ENCODE peak calls at places on chromosomes 16 and 17, in seven cellular contexts. One of them, this sample, is unnamed.

GRCh38 chr16:22081050-22081449 is 11.3 kb upstream of the VWA3A start:
- DNase-seq in heart right ventricle: no peak
- DNase-seq in psoas muscle: no peak
- DNase-seq in lower lobe of right lung: no peak
- DNase-seq in AG04450: no peak
- DNase-seq in ovary: no peak
- DNase-seq in ascending aorta: no peak
- DNase-seq in this sample: no peak

GRCh38 chr17:61399131-61400057 is at the start of gene TBX2:
- DNase-seq in lower lobe of right lung: peak; percentile 71
- DNase-seq in psoas muscle: peak; percentile 64
- DNase-seq in ascending aorta: peak; percentile 93
- DNase-seq in ovary: peak; percentile 76
- DNase-seq in AG04450: peak; percentile 93
- DNase-seq in heart right ventricle: peak; percentile 89
- DNase-seq in this sample: peak; percentile 39

GRCh38 chr17:79799538-79800324 is 2.9 kb upstream of the CBX8 start:
- DNase-seq in AG04450: no peak
- DNase-seq in ovary: no peak
- DNase-seq in lower lobe of right lung: no peak
- DNase-seq in ascending aorta: no peak
- DNase-seq in heart right ventricle: no peak
- DNase-seq in psoas muscle: no peak
- DNase-seq in this sample: no peak

GRCh38 chr16:86424413-86424812 is 85.9 kb upstream of the FOXF1 start:
- DNase-seq in ovary: no peak
- DNase-seq in lower lobe of right lung: no peak
- DNase-seq in AG04450: no peak
- DNase-seq in ascending aorta: no peak
- DNase-seq in heart right ventricle: no peak
- DNase-seq in psoas muscle: no peak
- DNase-seq in this sample: no peak

GRCh38 chr17:82808006-82808405 is 31.8 kb downstream of the ZNF750 start:
- DNase-seq in lower lobe of right lung: no peak
- DNase-seq in psoas muscle: no peak
- DNase-seq in ascending aorta: no peak
- DNase-seq in heart right ventricle: no peak
- DNase-seq in AG04450: no peak
- DNase-seq in ovary: no peak
- DNase-seq in this sample: no peak

GRCh38 chr17:79024901-79025737 is 1.1 kb downstream of the C1QTNF1 start:
- DNase-seq in heart right ventricle: peak; percentile 77
- DNase-seq in psoas muscle: peak; percentile 60
- DNase-seq in AG04450: no peak
- DNase-seq in ascending aorta: peak; percentile 75
- DNase-seq in lower lobe of right lung: no peak
- DNase-seq in ovary: peak; percentile 46
- DNase-seq in this sample: no peak

GRCh38 chr16:87183647-87184046 is 133.5 kb downstream of the C16orf95 start:
- DNase-seq in heart right ventricle: no peak
- DNase-seq in AG04450: no peak
- DNase-seq in psoas muscle: no peak
- DNase-seq in ascending aorta: no peak
- DNase-seq in ovary: no peak
- DNase-seq in lower lobe of right lung: no peak
- DNase-seq in this sample: no peak

GRCh38 chr17:7015587-7016020 is 3.2 kb downstream of the RNASEK start:
- DNase-seq in AG04450: no peak
- DNase-seq in heart right ventricle: no peak
- DNase-seq in ovary: peak; percentile 37
- DNase-seq in psoas muscle: no peak
- DNase-seq in lower lobe of right lung: no peak
- DNase-seq in ascending aorta: peak; percentile 65
- DNase-seq in this sample: no peak

GRCh38 chr16:29315916-29316517 is 90.5 kb downstream of the NPIPB11 start:
- DNase-seq in heart right ventricle: no peak
- DNase-seq in ascending aorta: no peak
- DNase-seq in AG04450: no peak
- DNase-seq in psoas muscle: no peak
- DNase-seq in ovary: no peak
- DNase-seq in lower lobe of right lung: no peak
- DNase-seq in this sample: no peak

GRCh38 chr17:76791053-76791980 is 53.4 kb downstream of the MFSD11 start:
- DNase-seq in ascending aorta: no peak
- DNase-seq in AG04450: no peak
- DNase-seq in ovary: peak; percentile 16
- DNase-seq in psoas muscle: peak; percentile 23
- DNase-seq in heart right ventricle: no peak
- DNase-seq in lower lobe of right lung: no peak
- DNase-seq in this sample: peak; percentile 30

GRCh38 chr17:41492771-41493170 is 3.1 kb upstream of the KRT36 start:
- DNase-seq in heart right ventricle: peak; percentile 27
- DNase-seq in lower lobe of right lung: no peak
- DNase-seq in AG04450: no peak
- DNase-seq in ovary: peak; percentile 45
- DNase-seq in ascending aorta: no peak
- DNase-seq in psoas muscle: no peak
- DNase-seq in this sample: no peak

GRCh38 chr16:80120899-80121521 is 419.8 kb upstream of the DYNLRB2 start:
- DNase-seq in ascending aorta: no peak
- DNase-seq in heart right ventricle: no peak
- DNase-seq in lower lobe of right lung: no peak
- DNase-seq in ovary: no peak
- DNase-seq in AG04450: no peak
- DNase-seq in psoas muscle: no peak
- DNase-seq in this sample: no peak

GRCh38 chr17:60139438-60140285 is 10.1 kb upstream of the CA4 start:
- DNase-seq in psoas muscle: peak; percentile 79
- DNase-seq in ovary: peak; percentile 58
- DNase-seq in AG04450: peak; percentile 30
- DNase-seq in lower lobe of right lung: peak; percentile 84
- DNase-seq in ascending aorta: peak; percentile 77
- DNase-seq in heart right ventricle: peak; percentile 71
- DNase-seq in this sample: peak; percentile 57

GRCh38 chr16:65123846-65124513 is 2.1 kb upstream of the CDH11 start:
- DNase-seq in lower lobe of right lung: no peak
- DNase-seq in heart right ventricle: no peak
- DNase-seq in ascending aorta: no peak
- DNase-seq in AG04450: no peak
- DNase-seq in ovary: no peak
- DNase-seq in psoas muscle: no peak
- DNase-seq in this sample: no peak

GRCh38 chr17:43720311-43721060 is 38.1 kb downstream of the SOST start:
- DNase-seq in AG04450: no peak
- DNase-seq in ovary: peak; percentile 68
- DNase-seq in ascending aorta: peak; percentile 89
- DNase-seq in heart right ventricle: peak; percentile 85
- DNase-seq in lower lobe of right lung: peak; percentile 87
- DNase-seq in psoas muscle: peak; percentile 83
- DNase-seq in this sample: peak; percentile 64

GRCh38 chr16:25812215-25812614 is 120.5 kb downstream of the HS3ST4 start:
- DNase-seq in AG04450: no peak
- DNase-seq in ascending aorta: no peak
- DNase-seq in heart right ventricle: no peak
- DNase-seq in lower lobe of right lung: no peak
- DNase-seq in ovary: no peak
- DNase-seq in psoas muscle: no peak
- DNase-seq in this sample: no peak

GRCh38 chr17:45022655-45023339 is 28.6 kb downstream of the DCAKD start:
- DNase-seq in AG04450: no peak
- DNase-seq in psoas muscle: no peak
- DNase-seq in ovary: no peak
- DNase-seq in ascending aorta: no peak
- DNase-seq in lower lobe of right lung: no peak
- DNase-seq in heart right ventricle: no peak
- DNase-seq in this sample: no peak

GRCh38 chr17:62819511-62820221 is 11.6 kb upstream of the MARCHF10 start:
- DNase-seq in heart right ventricle: peak; percentile 41
- DNase-seq in lower lobe of right lung: peak; percentile 83
- DNase-seq in psoas muscle: peak; percentile 62
- DNase-seq in AG04450: peak; percentile 92
- DNase-seq in ovary: peak; percentile 58
- DNase-seq in ascending aorta: peak; percentile 92
- DNase-seq in this sample: peak; percentile 92

GRCh38 chr17:2295575-2295974 is 8.0 kb downstream of the SMG6 start:
- DNase-seq in lower lobe of right lung: no peak
- DNase-seq in AG04450: no peak
- DNase-seq in ovary: no peak
- DNase-seq in psoas muscle: no peak
- DNase-seq in ascending aorta: no peak
- DNase-seq in heart right ventricle: no peak
- DNase-seq in this sample: peak; percentile 20

GRCh38 chr17:40699880-40700279 is 3.7 kb downstream of the KRT24 start:
- DNase-seq in psoas muscle: no peak
- DNase-seq in ascending aorta: no peak
- DNase-seq in lower lobe of right lung: no peak
- DNase-seq in AG04450: no peak
- DNase-seq in heart right ventricle: no peak
- DNase-seq in ovary: no peak
- DNase-seq in this sample: no peak

GRCh38 chr17:76568771-76569170 is 16.9 kb downstream of the ST6GALNAC2 start:
- DNase-seq in heart right ventricle: no peak
- DNase-seq in ovary: no peak
- DNase-seq in lower lobe of right lung: no peak
- DNase-seq in psoas muscle: no peak
- DNase-seq in ascending aorta: no peak
- DNase-seq in AG04450: no peak
- DNase-seq in this sample: no peak

GRCh38 chr16:53744449-53744848 is 40.5 kb downstream of the FTO start:
- DNase-seq in AG04450: no peak
- DNase-seq in ovary: no peak
- DNase-seq in lower lobe of right lung: no peak
- DNase-seq in psoas muscle: no peak
- DNase-seq in ascending aorta: no peak
- DNase-seq in heart right ventricle: no peak
- DNase-seq in this sample: no peak

GRCh38 chr17:80925668-80926067 is 66.0 kb upstream of the CHMP6 start:
- DNase-seq in lower lobe of right lung: no peak
- DNase-seq in psoas muscle: no peak
- DNase-seq in AG04450: no peak
- DNase-seq in ovary: no peak
- DNase-seq in ascending aorta: no peak
- DNase-seq in heart right ventricle: no peak
- DNase-seq in this sample: no peak

GRCh38 chr17:44972953-44973352 is 4.8 kb upstream of the C1QL1 start:
- DNase-seq in ovary: no peak
- DNase-seq in heart right ventricle: no peak
- DNase-seq in psoas muscle: no peak
- DNase-seq in lower lobe of right lung: no peak
- DNase-seq in AG04450: no peak
- DNase-seq in ascending aorta: no peak
- DNase-seq in this sample: peak; percentile 69

GRCh38 chr17:79623786-79624657 is 13.2 kb upstream of the RBFOX3 start:
- DNase-seq in ascending aorta: peak; percentile 46
- DNase-seq in ovary: peak; percentile 4
- DNase-seq in AG04450: no peak
- DNase-seq in psoas muscle: no peak
- DNase-seq in lower lobe of right lung: peak; percentile 16
- DNase-seq in heart right ventricle: peak; percentile 2
- DNase-seq in this sample: no peak

GRCh38 chr17:57481901-57482300 is 225.6 kb downstream of the MSI2 start:
- DNase-seq in ascending aorta: no peak
- DNase-seq in psoas muscle: no peak
- DNase-seq in AG04450: peak; percentile 96
- DNase-seq in ovary: no peak
- DNase-seq in lower lobe of right lung: no peak
- DNase-seq in heart right ventricle: no peak
- DNase-seq in this sample: no peak

GRCh38 chr17:64148699-64149098 is 18.8 kb upstream of the ERN1 start:
- DNase-seq in ovary: no peak
- DNase-seq in heart right ventricle: peak; percentile 45
- DNase-seq in ascending aorta: no peak
- DNase-seq in AG04450: no peak
- DNase-seq in lower lobe of right lung: no peak
- DNase-seq in psoas muscle: peak; percentile 50
- DNase-seq in this sample: no peak

GRCh38 chr16:68116256-68116853 is 31.2 kb downstream of the NFATC3 start:
- DNase-seq in lower lobe of right lung: no peak
- DNase-seq in psoas muscle: no peak
- DNase-seq in heart right ventricle: no peak
- DNase-seq in AG04450: no peak
- DNase-seq in ascending aorta: no peak
- DNase-seq in ovary: no peak
- DNase-seq in this sample: peak; percentile 29

GRCh38 chr17:32185875-32186274 is 43.6 kb downstream of the RHOT1 start:
- DNase-seq in ovary: no peak
- DNase-seq in psoas muscle: no peak
- DNase-seq in lower lobe of right lung: no peak
- DNase-seq in ascending aorta: no peak
- DNase-seq in AG04450: no peak
- DNase-seq in heart right ventricle: no peak
- DNase-seq in this sample: no peak

DNA sequence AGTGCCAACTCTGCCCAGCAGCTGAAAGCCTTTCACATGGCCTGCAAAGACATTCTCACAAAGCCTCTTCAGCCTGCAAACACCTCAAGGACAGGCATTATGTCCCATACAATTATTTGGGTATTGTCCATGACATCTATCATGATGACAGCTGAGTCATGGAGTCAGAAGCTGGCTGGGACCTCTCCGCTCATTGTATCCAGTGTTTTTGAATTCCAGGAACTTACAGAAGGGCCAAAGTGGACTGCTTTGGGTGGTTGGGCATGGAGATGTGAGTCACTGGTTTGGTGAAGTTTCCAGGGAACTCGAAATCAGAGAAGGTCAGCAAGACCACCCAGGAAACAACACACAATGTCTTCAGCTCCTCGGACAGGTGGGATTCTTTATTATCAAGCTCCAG is 188.6 kb upstream of the CCL2 start:
- DNase-seq in heart right ventricle: no peak
- DNase-seq in ascending aorta: no peak
- DNase-seq in ovary: no peak
- DNase-seq in AG04450: no peak
- DNase-seq in psoas muscle: no peak
- DNase-seq in lower lobe of right lung: no peak
- DNase-seq in this sample: no peak
- TF ChIP-seq CTCF in heart right ventricle: no peak
- TF ChIP-seq CTCF in ascending aorta: no peak
- TF ChIP-seq CTCF in ovary: no peak
- TF ChIP-seq CTCF in AG04450: no peak
- TF ChIP-seq CTCF in psoas muscle: no peak
- TF ChIP-seq CTCF in lower lobe of right lung: no peak
- TF ChIP-seq CTCF in this sample: no peak

GRCh38 chr17:69913241-69914015 is 161.6 kb upstream of the KCNJ16 start:
- DNase-seq in ascending aorta: no peak
- DNase-seq in psoas muscle: no peak
- DNase-seq in lower lobe of right lung: no peak
- DNase-seq in heart right ventricle: no peak
- DNase-seq in AG04450: no peak
- DNase-seq in ovary: no peak
- DNase-seq in this sample: no peak
- H3K27ac ChIP-seq in ascending aorta: peak overlapping the region; percentile 27
- H3K27ac ChIP-seq in psoas muscle: no peak overlapping the region
- H3K27ac ChIP-seq in lower lobe of right lung: no peak overlapping the region
- H3K27ac ChIP-seq in heart right ventricle: no peak overlapping the region
- H3K27ac ChIP-seq in AG04450: no peak overlapping the region
- H3K27ac ChIP-seq in ovary: peak overlapping the region; percentile 37
- H3K27ac ChIP-seq in this sample: no peak overlapping the region

GRCh38 chr16:31298958-31299357 is 39.2 kb downstream of the ITGAM start:
- DNase-seq in lower lobe of right lung: no peak
- DNase-seq in AG04450: no peak
- DNase-seq in psoas muscle: no peak
- DNase-seq in ascending aorta: no peak
- DNase-seq in ovary: no peak
- DNase-seq in heart right ventricle: no peak
- DNase-seq in this sample: no peak
- TF ChIP-seq CTCF in lower lobe of right lung: no peak
- TF ChIP-seq CTCF in AG04450: peak; percentile 19
- TF ChIP-seq CTCF in psoas muscle: peak; percentile 32
- TF ChIP-seq CTCF in ascending aorta: no peak
- TF ChIP-seq CTCF in ovary: no peak
- TF ChIP-seq CTCF in heart right ventricle: peak; percentile 17
- TF ChIP-seq CTCF in this sample: peak; percentile 24

GRCh38 chr17:50161911-50162288 is 3.9 kb upstream of the SGCA start:
- DNase-seq in lower lobe of right lung: no peak
- DNase-seq in AG04450: no peak
- DNase-seq in ovary: no peak
- DNase-seq in ascending aorta: no peak
- DNase-seq in psoas muscle: no peak
- DNase-seq in heart right ventricle: no peak
- DNase-seq in this sample: no peak
- H3K27ac ChIP-seq in lower lobe of right lung: no peak overlapping the region
- H3K27ac ChIP-seq in AG04450: no peak overlapping the region
- H3K27ac ChIP-seq in ovary: peak overlapping the region; percentile 56
- H3K27ac ChIP-seq in ascending aorta: peak overlapping the region; percentile 89
- H3K27ac ChIP-seq in psoas muscle: peak overlapping the region; percentile 66
- H3K27ac ChIP-seq in heart right ventricle: peak overlapping the region; percentile 79
- H3K27ac ChIP-seq in this sample: peak overlapping the region; percentile 69

This sample was measured in RWPE1.